ENCODE peak calls at places on chromosomes 5 and 9, in seven cellular contexts. K is mammary epithelial cell, J is PC-3, M is GM23248, X is keratinocyte, U is neural progenitor cell, N is hepatocyte. Q is an unnamed sample.

GRCh38 chr5:65801332-65801731 is 79.3 kb downstream of the NLN start:
- DNase-seq in K (peak; percentile 42), J (no peak), M (peak; percentile 89), X (no peak), U (no peak), N (no peak), Q (peak; percentile 79)

GRCh38 chr5:77569409-77569808 is 69.1 kb downstream of the OTP start:
- DNase-seq in K (no peak), J (no peak), M (no peak), X (no peak), U (no peak), N (no peak), Q (no peak)

GRCh38 chr9:125784286-125785049 is 37.3 kb downstream of the PBX3 start:
- DNase-seq in K (peak; percentile 20), J (no peak), M (peak; percentile 21), X (no peak), U (no peak), N (no peak), Q (no peak)

GRCh38 chr9:96460470-96460869 is 10.5 kb downstream of the HABP4 start:
- DNase-seq in K (no peak), J (no peak), M (peak; percentile 74), X (no peak), U (no peak), N (no peak), Q (no peak)

GRCh38 chr5:9927521-9927997 is 297.4 kb upstream of the TAS2R1 start:
- DNase-seq in K (peak; percentile 61), J (peak; percentile 87), M (peak; percentile 39), X (no peak), U (no peak), N (no peak), Q (no peak)

GRCh38 chr5:72363146-72363802 is 43.1 kb downstream of the PTCD2 start:
- DNase-seq in K (peak; percentile 79), J (peak; percentile 76), M (peak; percentile 90), X (peak; percentile 80), U (no peak), N (no peak), Q (peak; percentile 60)

GRCh38 chr5:178293400-178293799 is 60.8 kb upstream of the PHYKPL start:
- DNase-seq in K (no peak), J (no peak), M (no peak), X (no peak), U (no peak), N (no peak), Q (no peak)

GRCh38 chr5:58447231-58447630 is 12.7 kb downstream of the PLK2 start:
- DNase-seq in K (no peak), J (no peak), M (peak; percentile 35), X (no peak), U (no peak), N (no peak), Q (no peak)

GRCh38 chr5:178145965-178146820 is 7.5 kb downstream of the NHP2 start:
- DNase-seq in K (peak; percentile 81), J (peak; percentile 79), M (peak; percentile 67), X (peak; percentile 65), U (peak; percentile 81), N (peak; percentile 82), Q (peak; percentile 50)

GRCh38 chr5:65418661-65419060 is 63.1 kb downstream of the ADAMTS6 start:
- DNase-seq in K (peak; percentile 4), J (no peak), M (peak; percentile 39), X (no peak), U (no peak), N (no peak), Q (no peak)

DNA sequence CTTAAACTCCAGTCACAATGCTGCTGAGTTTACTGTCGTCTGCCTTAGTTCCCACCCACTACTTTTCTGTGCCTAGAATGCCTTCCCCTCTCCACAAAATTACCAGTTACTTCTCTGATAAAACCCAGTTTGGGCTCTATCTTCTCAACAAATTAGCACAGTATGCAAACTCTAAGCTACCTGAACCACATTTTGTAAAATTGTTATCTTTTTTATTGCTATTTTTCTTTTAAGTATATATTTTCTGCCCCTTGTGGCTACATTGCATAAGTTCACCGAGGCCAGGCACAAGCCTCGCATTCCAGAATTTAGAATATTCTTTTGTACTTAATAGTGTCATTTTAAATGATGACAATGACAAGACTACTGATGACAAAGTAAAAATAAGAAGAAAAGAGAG is 60.0 kb downstream of the POU5F2 start:
- DNase-seq in K (no peak), J (no peak), M (peak; percentile 28), X (no peak), U (no peak), N (no peak), Q (no peak)
- H2AFZ ChIP-seq in K (no peak overlapping the region), J (no peak overlapping the region), M (no peak overlapping the region), X (no peak overlapping the region), U (peak overlapping the region; percentile 60), N (no peak overlapping the region), Q (no peak overlapping the region)

GRCh38 chr9:132557768-132558167 is 24.6 kb upstream of the BARHL1 start:
- DNase-seq in K (no peak), J (no peak), M (no peak), X (no peak), U (no peak), N (no peak), Q (no peak)

GRCh38 chr9:132555528-132555927 is 26.9 kb upstream of the BARHL1 start:
- DNase-seq in K (no peak), J (no peak), M (no peak), X (no peak), U (peak; percentile 66), N (no peak), Q (no peak)

GRCh38 chr9:132557159-132557558 is 25.2 kb upstream of the BARHL1 start:
- DNase-seq in K (no peak), J (no peak), M (no peak), X (no peak), U (no peak), N (no peak), Q (no peak)

GRCh38 chr9:132556226-132556625 is 26.2 kb upstream of the BARHL1 start:
- DNase-seq in K (no peak), J (no peak), M (no peak), X (no peak), U (peak; percentile 72), N (no peak), Q (no peak)

DNA sequence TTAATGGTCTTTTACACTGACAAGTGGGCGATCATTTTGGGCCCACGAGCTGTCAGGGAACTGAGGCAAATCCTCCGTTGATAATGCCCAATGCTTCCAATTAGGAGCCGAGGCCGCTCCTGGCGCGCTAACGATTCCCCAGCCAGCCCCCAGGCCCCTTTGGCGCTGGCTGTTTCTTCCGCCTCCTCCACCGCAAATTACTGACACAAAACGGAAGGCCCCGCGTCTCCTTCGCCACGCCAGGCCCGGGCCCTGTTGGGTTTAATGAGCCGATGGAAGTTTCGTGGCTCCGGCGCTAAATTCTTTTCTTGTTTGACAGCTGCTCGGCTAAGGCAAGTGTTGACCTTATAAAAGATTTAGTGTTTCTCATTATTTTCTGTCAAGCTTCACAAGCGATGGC is 25.7 kb upstream of the BARHL1 start:
- DNase-seq in K (no peak), J (no peak), M (no peak), X (no peak), U (peak; percentile 74), N (no peak), Q (no peak)
- TF ChIP-seq EZH2 in K (no peak), J (no peak), M (no peak), X (no peak), U (no peak), N (no peak), Q (no peak)

GRCh38 chr5:90956511-90956910 is 397.9 kb downstream of the ADGRV1 start:
- DNase-seq in K (no peak), J (no peak), M (no peak), X (no peak), U (no peak), N (no peak), Q (peak; percentile 50)
- H2AFZ ChIP-seq in K (no peak overlapping the region), J (no peak overlapping the region), M (no peak overlapping the region), X (peak overlapping the region; percentile 46), U (no peak overlapping the region), N (no peak overlapping the region), Q (peak overlapping the region; percentile 67)

DNA sequence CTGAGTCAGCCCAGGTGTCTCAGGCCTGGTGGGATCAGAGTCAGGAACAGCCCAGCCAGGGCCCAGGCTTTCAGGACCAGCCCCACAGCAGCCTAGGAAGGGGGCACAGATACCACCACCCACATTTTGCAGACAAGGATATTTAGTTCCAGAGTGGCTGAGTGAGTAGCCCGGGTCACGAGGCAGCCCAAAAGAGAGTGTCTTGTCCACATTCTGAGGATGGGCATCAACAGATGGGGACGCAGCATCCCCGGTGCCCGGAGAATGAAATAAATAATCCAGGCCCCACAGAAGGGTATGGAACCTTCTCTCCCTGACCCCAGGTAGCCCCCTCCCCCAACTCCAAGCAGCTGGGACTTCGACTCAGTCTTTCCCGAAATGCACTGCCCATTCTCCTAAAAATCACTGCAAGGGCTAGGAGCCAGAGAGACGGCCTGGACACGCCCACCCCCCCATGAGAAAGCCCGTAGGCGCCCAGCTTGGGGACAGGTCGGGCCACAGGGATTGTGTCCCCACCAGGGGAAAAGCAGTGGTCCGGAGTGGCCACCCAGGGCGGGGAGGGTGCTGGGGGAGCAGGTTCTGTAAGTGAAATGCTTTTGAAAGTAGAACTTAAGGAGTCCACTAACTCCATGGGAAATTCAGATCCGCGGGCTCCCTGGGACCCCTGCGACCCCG is 6.9 kb downstream of the LHX3 start:
- DNase-seq in K (no peak), J (no peak), M (no peak), X (no peak), U (no peak), N (no peak), Q (no peak)
- TF ChIP-seq EZH2 in K (peak; percentile 66), J (no peak), M (peak; percentile 75), X (peak; percentile 79), U (no peak), N (peak; percentile 60), Q (peak; percentile 25)

DNA sequence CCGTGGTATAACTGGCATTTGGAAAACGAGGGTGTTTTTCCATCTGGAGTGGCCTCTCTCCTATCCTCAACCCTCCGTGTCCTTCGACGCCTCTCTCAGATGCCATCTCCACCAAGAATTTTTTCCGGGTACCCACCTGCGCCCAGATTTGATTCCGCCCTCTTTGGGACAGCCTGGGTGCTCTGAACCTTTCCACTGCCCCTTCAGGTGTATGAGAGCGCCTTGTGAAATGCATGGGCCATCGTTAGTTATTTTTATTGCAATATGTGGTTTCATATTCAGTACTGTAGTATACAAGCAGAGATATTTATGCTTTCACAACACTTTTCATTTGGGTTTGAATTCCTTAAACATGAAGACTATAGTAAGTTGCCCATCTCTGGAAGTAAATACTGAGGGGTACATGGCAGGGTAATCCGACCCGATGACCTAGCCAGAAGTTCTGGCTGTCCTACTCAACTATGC is 78.2 kb upstream of the IFNE start:
- DNase-seq in K (no peak), J (no peak), M (no peak), X (no peak), U (no peak), N (no peak), Q (no peak)
- H2AFZ ChIP-seq in K (peak overlapping the region; percentile 83), J (peak overlapping the region; percentile 72), M (peak overlapping the region; percentile 86), X (no peak overlapping the region), U (peak overlapping the region; percentile 95), N (peak overlapping the region; percentile 95), Q (peak overlapping the region; percentile 81)

DNA sequence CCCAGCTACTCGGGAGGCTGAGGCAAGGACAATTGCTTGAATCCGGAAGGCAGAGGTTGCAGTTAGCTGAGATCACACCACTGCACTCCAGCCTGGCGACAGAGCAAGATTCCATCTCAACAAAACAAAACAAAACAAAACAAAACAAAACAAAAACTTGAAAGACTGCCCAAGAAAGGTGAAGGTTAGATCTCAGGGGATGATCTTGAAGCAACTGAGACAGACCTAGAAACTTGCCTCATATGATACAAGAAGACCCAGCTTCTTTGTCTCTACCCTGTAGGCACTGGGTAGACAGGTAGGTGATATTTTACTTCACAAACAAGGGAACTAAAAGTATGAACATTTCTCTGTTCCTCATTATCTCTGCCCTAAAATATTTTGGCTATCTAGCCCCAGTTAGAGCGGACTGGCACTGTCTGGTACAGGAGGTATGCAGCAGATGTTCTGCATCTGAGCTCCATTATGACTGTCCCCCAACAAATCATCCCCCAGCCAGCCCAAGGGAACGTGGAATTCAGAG is 26.3 kb upstream of the SHOC1 start:
- DNase-seq in K (no peak), J (no peak), M (no peak), X (no peak), U (no peak), N (no peak), Q (no peak)
- TF ChIP-seq EZH2 in K (no peak), J (no peak), M (no peak), X (no peak), U (no peak), N (no peak), Q (no peak)